ENCODE peak calls at places on chromosomes 5 and 9, in four cellular contexts. N, Y, V and H are unnamed samples.

GRCh38 chr5:180116077-180116375 is 44.5 kb upstream of the RNF130 start:
- DNase-seq in N (no peak), Y (no peak), V (peak; percentile 25), H (no peak)

GRCh38 chr5:137752873-137753226 is 1.3 kb downstream of the HNRNPA0 start:
- DNase-seq in N (no peak), Y (peak; percentile 62), V (peak; percentile 36), H (no peak)

GRCh38 chr5:154524181-154524580 is 46.2 kb upstream of the HAND1 start:
- DNase-seq in N (no peak), Y (peak; percentile 20), V (no peak), H (no peak)

GRCh38 chr9:110748251-110748893 is 79.8 kb downstream of the MUSK start:
- DNase-seq in N (no peak), Y (no peak), V (no peak), H (no peak)

GRCh38 chr5:43815504-43815903 is 212.5 kb downstream of the NNT start:
- DNase-seq in N (no peak), Y (peak; percentile 28), V (no peak), H (no peak)

GRCh38 chr5:157280927-157281326 is 15.0 kb downstream of the CYFIP2 start:
- DNase-seq in N (no peak), Y (no peak), V (no peak), H (peak; percentile 14)

GRCh38 chr9:11871832-11872231 is 821.4 kb upstream of the TYRP1 start:
- DNase-seq in N (no peak), Y (no peak), V (no peak), H (no peak)

GRCh38 chr5:79636981-79637733 is 24.9 kb downstream of the TENT2 start:
- DNase-seq in N (no peak), Y (no peak), V (no peak), H (no peak)

GRCh38 chr9:16708638-16709435 is 161.6 kb downstream of the BNC2 start:
- DNase-seq in N (no peak), Y (peak; percentile 78), V (peak; percentile 75), H (peak; percentile 74)

GRCh38 chr5:95718203-95718602 is 12.9 kb upstream of the RHOBTB3 start:
- DNase-seq in N (no peak), Y (peak; percentile 92), V (no peak), H (no peak)

GRCh38 chr9:1458503-1458902 is 408.3 kb downstream of the DMRT2 start:
- DNase-seq in N (no peak), Y (no peak), V (no peak), H (peak; percentile 2)

GRCh38 chr5:149759986-149760699 is 30.0 kb downstream of the PPARGC1B start:
- DNase-seq in N (no peak), Y (peak; percentile 31), V (no peak), H (no peak)

GRCh38 chr5:171415115-171415730 is 4.2 kb upstream of the FGF18 start:
- DNase-seq in N (no peak), Y (no peak), V (peak; percentile 34), H (peak; percentile 63)

GRCh38 chr5:68315679-68316271 is 100.2 kb downstream of the PIK3R1 start:
- DNase-seq in N (no peak), Y (no peak), V (no peak), H (no peak)

GRCh38 chr5:18010053-18010452 is 375.8 kb downstream of the TAF11L14 start:
- DNase-seq in N (no peak), Y (peak; percentile 42), V (no peak), H (no peak)

GRCh38 chr9:112239284-112239683 is 64.2 kb upstream of the SUSD1 start:
- DNase-seq in N (no peak), Y (peak; percentile 50), V (no peak), H (no peak)

GRCh38 chr9:134491436-134491835 is 150.2 kb upstream of the COL5A1 start:
- DNase-seq in N (no peak), Y (no peak), V (no peak), H (no peak)

GRCh38 chr9:75168270-75169185 is 80.2 kb downstream of the OSTF1 start:
- DNase-seq in N (no peak), Y (no peak), V (no peak), H (no peak)

GRCh38 chr9:9612270-9612669 is 1000.5 kb downstream of the PTPRD start:
- DNase-seq in N (no peak), Y (no peak), V (no peak), H (no peak)

DNA sequence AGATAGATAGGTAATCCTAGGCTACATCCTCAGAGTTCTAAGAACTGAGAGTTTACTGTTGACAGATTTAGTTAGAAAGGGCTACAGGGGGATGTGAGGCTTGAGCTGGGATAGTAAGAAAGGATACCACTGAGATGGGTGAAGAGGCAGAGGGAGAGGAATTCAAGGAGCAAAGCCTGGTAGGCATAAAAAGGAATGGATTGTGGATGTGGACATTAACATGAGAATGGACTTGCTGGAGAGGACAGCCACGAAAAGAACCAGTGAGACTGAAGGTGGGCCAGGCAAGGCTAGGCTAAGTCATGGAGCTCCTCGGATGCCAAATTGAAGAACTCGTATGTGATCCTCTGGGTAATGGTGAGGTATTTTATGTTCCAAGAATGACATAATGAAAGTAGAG is 211.9 kb downstream of the AOPEP start:
- DNase-seq in N (no peak), Y (no peak), V (no peak), H (no peak)
- H3K23ac ChIP-seq in N (no peak overlapping the region), Y (no peak overlapping the region), V (no peak overlapping the region), H (peak overlapping the region; percentile 94)

DNA sequence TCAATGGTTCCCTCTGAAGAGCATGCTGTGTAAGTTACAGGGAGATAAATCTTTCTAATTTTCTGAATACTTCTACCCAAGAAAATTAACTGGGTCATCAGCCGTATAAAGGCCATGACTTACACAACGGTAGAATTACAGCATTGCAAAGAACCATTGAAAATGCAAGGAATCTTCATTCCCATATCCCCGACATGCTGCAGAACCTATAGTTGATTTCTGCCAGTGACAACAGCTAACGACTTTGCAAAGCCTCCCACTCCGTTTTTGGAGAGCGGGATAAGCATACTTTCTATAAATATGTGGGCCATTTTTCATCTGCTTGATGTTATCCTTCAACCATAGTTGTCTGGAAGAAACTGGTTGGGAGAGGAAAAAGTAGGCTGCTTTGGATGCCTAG is 56.2 kb downstream of the PCA3 start:
- DNase-seq in N (no peak), Y (no peak), V (no peak), H (no peak)
- H3K23ac ChIP-seq in N (no peak overlapping the region), Y (no peak overlapping the region), V (no peak overlapping the region), H (no peak overlapping the region)

DNA sequence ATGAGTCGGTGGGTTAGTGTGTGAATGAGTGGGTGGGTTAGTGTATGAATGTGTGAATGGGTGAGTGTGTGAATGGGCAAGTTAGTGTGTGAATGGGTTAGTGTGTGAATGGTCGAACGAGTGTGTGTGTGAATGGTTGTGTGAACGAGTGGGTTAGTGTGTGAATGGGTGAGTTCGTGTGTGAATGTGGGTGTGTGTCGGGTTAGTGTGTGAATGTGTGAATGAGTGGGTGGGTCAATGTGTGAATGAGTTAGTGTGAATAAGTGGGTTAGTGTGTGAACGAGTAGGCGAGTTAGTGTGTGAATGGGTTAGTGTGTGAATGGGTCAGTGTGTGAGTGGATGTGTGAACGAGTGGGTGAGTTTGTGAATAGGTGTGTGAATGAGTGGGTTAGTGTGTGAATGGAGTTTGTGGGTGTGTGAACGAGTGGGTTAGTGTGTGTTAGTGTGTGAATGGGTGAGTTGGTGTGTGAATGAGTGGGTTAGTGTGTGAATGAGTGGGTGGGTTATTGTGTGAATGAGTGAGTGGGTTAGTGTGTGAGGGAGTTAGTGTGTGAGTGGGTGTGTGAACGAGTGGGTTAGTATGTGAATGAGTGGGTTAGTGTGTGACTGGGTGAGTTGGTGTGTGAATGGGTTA is 38.8 kb downstream of the NKD2 start:
- DNase-seq in N (no peak), Y (no peak), V (no peak), H (no peak)
- H3K23ac ChIP-seq in N (peak overlapping the region; percentile 21), Y (no peak overlapping the region), V (no peak overlapping the region), H (no peak overlapping the region)

DNA sequence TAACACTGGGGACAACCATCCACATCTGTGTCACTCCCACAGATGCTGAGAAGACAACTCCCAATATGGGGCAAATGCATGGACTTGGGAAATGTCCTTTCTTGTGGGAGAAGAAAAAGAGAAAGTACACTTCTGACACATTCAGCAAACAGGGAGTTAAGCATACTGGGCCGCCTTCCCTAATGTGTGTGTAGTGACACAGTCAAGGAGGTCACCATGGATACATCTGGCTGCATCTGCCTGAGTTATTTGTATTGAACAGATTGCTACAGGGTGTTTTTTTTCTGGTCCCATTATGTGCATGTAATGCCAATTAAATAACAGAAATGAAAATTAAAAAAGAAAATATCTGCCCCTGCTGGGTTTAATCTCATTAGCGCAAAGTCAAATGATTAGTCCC is 396.1 kb downstream of the DTWD2 start:
- DNase-seq in N (no peak), Y (no peak), V (no peak), H (no peak)
- H3K23ac ChIP-seq in N (no peak overlapping the region), Y (no peak overlapping the region), V (no peak overlapping the region), H (no peak overlapping the region)

GRCh38 chr5:62197697-62198096 is 108.3 kb upstream of the KIF2A start:
- DNase-seq in N (no peak), Y (no peak), V (no peak), H (no peak)
- H3K23ac ChIP-seq in N (no peak overlapping the region), Y (no peak overlapping the region), V (no peak overlapping the region), H (no peak overlapping the region)

GRCh38 chr9:69873401-69873950 is 52.9 kb downstream of the CFAP95 start:
- DNase-seq in N (no peak), Y (no peak), V (no peak), H (no peak)
- H3K23ac ChIP-seq in N (no peak overlapping the region), Y (no peak overlapping the region), V (no peak overlapping the region), H (peak overlapping the region; percentile 4)

DNA sequence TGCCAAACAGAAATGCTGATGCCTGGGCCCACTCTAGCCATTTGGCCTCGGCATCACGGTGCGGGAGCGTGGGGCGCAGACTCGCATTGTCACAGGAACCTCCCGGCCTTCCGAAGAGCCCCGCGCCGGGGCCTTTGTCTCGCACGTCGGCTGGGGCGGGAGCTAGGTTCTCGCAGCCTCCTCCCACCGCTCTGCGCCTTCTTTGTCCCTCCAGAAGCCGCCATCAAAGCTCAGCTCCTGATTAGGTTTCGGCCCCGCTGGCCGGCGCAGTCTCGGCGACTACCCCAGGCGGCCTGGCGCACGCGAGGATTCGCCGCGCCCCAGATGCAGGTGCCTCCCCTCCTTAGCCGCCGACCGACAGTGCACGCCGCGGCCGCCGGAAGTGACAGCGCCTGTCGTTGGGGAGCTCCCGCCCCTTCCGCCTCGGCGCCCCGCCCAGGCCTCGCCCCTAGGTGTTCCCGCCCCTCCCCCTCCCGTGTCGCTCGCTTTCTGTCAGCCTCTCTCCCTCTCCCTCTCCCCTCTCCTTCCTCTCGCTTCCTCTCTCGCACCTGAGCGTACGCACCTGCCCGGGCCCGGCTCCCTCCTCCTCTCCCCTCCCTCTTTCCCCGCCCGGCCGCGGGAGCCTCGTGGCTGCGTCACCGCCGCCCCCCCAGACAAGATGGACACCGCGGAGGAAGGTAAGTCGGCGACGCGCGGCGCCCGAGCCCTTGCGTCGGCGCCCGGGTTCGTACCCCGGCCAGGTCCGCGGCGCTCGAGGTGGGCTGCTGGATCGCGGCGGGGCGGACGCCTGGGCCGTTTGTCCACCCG is at the start of gene MARCHF6:
- DNase-seq in N (peak; percentile 92), Y (peak; percentile 98), V (peak; percentile 96), H (peak; percentile 84)
- H3K23ac ChIP-seq in N (peak within 1 kb of the TSS; percentile 100), Y (peak within 1 kb of the TSS; percentile 48), V (no peak within 1 kb of the TSS), H (peak within 1 kb of the TSS; percentile 86)